ENCODE peak calls at places on chromosomes 12 and 14, in eight cellular contexts. One of them, this sample, is unnamed.

GRCh38 chr12:113296557-113297213 is 38.2 kb downstream of the SLC8B1 start:
- DNase-seq in GM23338: no peak
- DNase-seq in transverse colon: no peak
- DNase-seq in neural crest cell: no peak
- DNase-seq in lower leg skin: no peak
- DNase-seq in tibial nerve: no peak
- DNase-seq in endothelial cell: no peak
- DNase-seq in foreskin fibroblast: no peak
- DNase-seq in this sample: no peak

GRCh38 chr12:16006752-16007151 is 95.6 kb downstream of the DERA start:
- DNase-seq in GM23338: no peak
- DNase-seq in transverse colon: no peak
- DNase-seq in neural crest cell: no peak
- DNase-seq in lower leg skin: no peak
- DNase-seq in tibial nerve: no peak
- DNase-seq in endothelial cell: no peak
- DNase-seq in foreskin fibroblast: no peak
- DNase-seq in this sample: no peak

GRCh38 chr14:31208546-31209424 is 1.2 kb upstream of the HECTD1 start:
- DNase-seq in GM23338: no peak
- DNase-seq in transverse colon: peak; percentile 11
- DNase-seq in neural crest cell: no peak
- DNase-seq in lower leg skin: no peak
- DNase-seq in tibial nerve: no peak
- DNase-seq in endothelial cell: no peak
- DNase-seq in foreskin fibroblast: no peak
- DNase-seq in this sample: no peak

GRCh38 chr14:42057176-42057575 is 450.5 kb downstream of the LRFN5 start:
- DNase-seq in GM23338: no peak
- DNase-seq in transverse colon: no peak
- DNase-seq in neural crest cell: no peak
- DNase-seq in lower leg skin: no peak
- DNase-seq in tibial nerve: no peak
- DNase-seq in endothelial cell: no peak
- DNase-seq in foreskin fibroblast: peak; percentile 4
- DNase-seq in this sample: no peak

GRCh38 chr12:115817399-115817798 is 460.1 kb downstream of the MED13L start:
- DNase-seq in GM23338: no peak
- DNase-seq in transverse colon: no peak
- DNase-seq in neural crest cell: no peak
- DNase-seq in lower leg skin: no peak
- DNase-seq in tibial nerve: no peak
- DNase-seq in endothelial cell: no peak
- DNase-seq in foreskin fibroblast: peak; percentile 26
- DNase-seq in this sample: no peak

GRCh38 chr12:25992026-25992782 is 33.7 kb downstream of the RASSF8 start:
- DNase-seq in GM23338: no peak
- DNase-seq in transverse colon: no peak
- DNase-seq in neural crest cell: no peak
- DNase-seq in lower leg skin: no peak
- DNase-seq in tibial nerve: no peak
- DNase-seq in endothelial cell: no peak
- DNase-seq in foreskin fibroblast: no peak
- DNase-seq in this sample: no peak

GRCh38 chr14:71243697-71244096 is 336.4 kb downstream of the PCNX1 start:
- DNase-seq in GM23338: no peak
- DNase-seq in transverse colon: no peak
- DNase-seq in neural crest cell: no peak
- DNase-seq in lower leg skin: no peak
- DNase-seq in tibial nerve: no peak
- DNase-seq in endothelial cell: no peak
- DNase-seq in foreskin fibroblast: peak; percentile 71
- DNase-seq in this sample: no peak

GRCh38 chr12:79933580-79934264 is 1.2 kb downstream of the PPP1R12A start:
- DNase-seq in GM23338: no peak
- DNase-seq in transverse colon: peak; percentile 11
- DNase-seq in neural crest cell: no peak
- DNase-seq in lower leg skin: no peak
- DNase-seq in tibial nerve: peak; percentile 17
- DNase-seq in endothelial cell: peak; percentile 8
- DNase-seq in foreskin fibroblast: peak; percentile 25
- DNase-seq in this sample: no peak

GRCh38 chr14:98345186-98345585 is 926.8 kb downstream of the BCL11B start:
- DNase-seq in GM23338: no peak
- DNase-seq in transverse colon: no peak
- DNase-seq in neural crest cell: no peak
- DNase-seq in lower leg skin: no peak
- DNase-seq in tibial nerve: no peak
- DNase-seq in endothelial cell: no peak
- DNase-seq in foreskin fibroblast: no peak
- DNase-seq in this sample: no peak

GRCh38 chr14:65879218-65880009 is 466.9 kb downstream of the FUT8 start:
- DNase-seq in GM23338: no peak
- DNase-seq in transverse colon: no peak
- DNase-seq in neural crest cell: no peak
- DNase-seq in lower leg skin: no peak
- DNase-seq in tibial nerve: no peak
- DNase-seq in endothelial cell: no peak
- DNase-seq in foreskin fibroblast: peak; percentile 64
- DNase-seq in this sample: no peak

GRCh38 chr14:29911815-29912214 is 15.8 kb downstream of the PRKD1 start:
- DNase-seq in GM23338: no peak
- DNase-seq in transverse colon: no peak
- DNase-seq in neural crest cell: no peak
- DNase-seq in lower leg skin: no peak
- DNase-seq in tibial nerve: no peak
- DNase-seq in endothelial cell: no peak
- DNase-seq in foreskin fibroblast: no peak
- DNase-seq in this sample: no peak

GRCh38 chr14:32986791-32987545 is 48.3 kb downstream of the NPAS3 start:
- DNase-seq in GM23338: peak; percentile 26
- DNase-seq in transverse colon: no peak
- DNase-seq in neural crest cell: peak; percentile 53
- DNase-seq in lower leg skin: no peak
- DNase-seq in tibial nerve: no peak
- DNase-seq in endothelial cell: no peak
- DNase-seq in foreskin fibroblast: peak; percentile 11
- DNase-seq in this sample: no peak

GRCh38 chr12:89674326-89674942 is 34.2 kb downstream of the ATP2B1 start:
- DNase-seq in GM23338: no peak
- DNase-seq in transverse colon: no peak
- DNase-seq in neural crest cell: no peak
- DNase-seq in lower leg skin: no peak
- DNase-seq in tibial nerve: no peak
- DNase-seq in endothelial cell: no peak
- DNase-seq in foreskin fibroblast: no peak
- DNase-seq in this sample: no peak

GRCh38 chr12:4089147-4089606 is 184.4 kb upstream of the CCND2 start:
- DNase-seq in GM23338: peak; percentile 53
- DNase-seq in transverse colon: no peak
- DNase-seq in neural crest cell: no peak
- DNase-seq in lower leg skin: no peak
- DNase-seq in tibial nerve: no peak
- DNase-seq in endothelial cell: no peak
- DNase-seq in foreskin fibroblast: peak; percentile 7
- DNase-seq in this sample: no peak

GRCh38 chr12:50452795-50453194 is 52.0 kb upstream of the DIP2B start:
- DNase-seq in GM23338: no peak
- DNase-seq in transverse colon: no peak
- DNase-seq in neural crest cell: no peak
- DNase-seq in lower leg skin: no peak
- DNase-seq in tibial nerve: no peak
- DNase-seq in endothelial cell: no peak
- DNase-seq in foreskin fibroblast: no peak
- DNase-seq in this sample: no peak

GRCh38 chr14:73865536-73866113 is 14.0 kb downstream of the PTGR2 start:
- DNase-seq in GM23338: no peak
- DNase-seq in transverse colon: no peak
- DNase-seq in neural crest cell: no peak
- DNase-seq in lower leg skin: no peak
- DNase-seq in tibial nerve: no peak
- DNase-seq in endothelial cell: no peak
- DNase-seq in foreskin fibroblast: no peak
- DNase-seq in this sample: no peak

GRCh38 chr14:28744126-28744525 is 22.5 kb upstream of the FOXG1 start:
- DNase-seq in GM23338: no peak
- DNase-seq in transverse colon: no peak
- DNase-seq in neural crest cell: no peak
- DNase-seq in lower leg skin: no peak
- DNase-seq in tibial nerve: no peak
- DNase-seq in endothelial cell: no peak
- DNase-seq in foreskin fibroblast: no peak
- DNase-seq in this sample: no peak

GRCh38 chr14:80475074-80475473 is 263.8 kb upstream of the DIO2 start:
- DNase-seq in GM23338: no peak
- DNase-seq in transverse colon: no peak
- DNase-seq in neural crest cell: no peak
- DNase-seq in lower leg skin: no peak
- DNase-seq in tibial nerve: no peak
- DNase-seq in endothelial cell: no peak
- DNase-seq in foreskin fibroblast: peak; percentile 59
- DNase-seq in this sample: no peak

DNA sequence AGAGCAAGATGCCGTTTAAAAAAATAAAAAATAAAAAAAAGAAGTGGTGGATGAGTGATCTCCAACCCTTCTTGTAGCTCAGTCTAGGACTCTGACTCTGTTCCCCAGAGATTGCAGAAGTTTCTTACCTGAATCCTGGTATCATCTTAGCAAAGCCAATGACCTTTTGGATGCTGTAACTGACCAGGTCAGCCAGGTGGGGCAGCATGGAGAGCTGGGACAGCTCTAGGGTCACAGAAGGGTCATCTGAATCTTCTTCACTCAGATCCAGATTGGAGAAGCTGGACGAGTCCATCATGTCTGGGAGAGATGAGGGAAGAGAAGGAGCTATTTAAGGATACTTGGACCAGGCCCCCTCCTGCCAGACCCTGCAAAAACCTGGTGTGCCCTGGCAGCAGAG is 35.8 kb upstream of the HDAC7 start:
- DNase-seq in GM23338: peak; percentile 35
- DNase-seq in transverse colon: no peak
- DNase-seq in neural crest cell: no peak
- DNase-seq in lower leg skin: no peak
- DNase-seq in tibial nerve: no peak
- DNase-seq in endothelial cell: no peak
- DNase-seq in foreskin fibroblast: no peak
- DNase-seq in this sample: no peak
- TF ChIP-seq CTCF in GM23338: peak; percentile 39
- TF ChIP-seq CTCF in transverse colon: no peak
- TF ChIP-seq CTCF in neural crest cell: no peak
- TF ChIP-seq CTCF in lower leg skin: no peak
- TF ChIP-seq CTCF in tibial nerve: no peak
- TF ChIP-seq CTCF in endothelial cell: no peak
- TF ChIP-seq CTCF in foreskin fibroblast: no peak
- TF ChIP-seq CTCF in this sample: no peak

DNA sequence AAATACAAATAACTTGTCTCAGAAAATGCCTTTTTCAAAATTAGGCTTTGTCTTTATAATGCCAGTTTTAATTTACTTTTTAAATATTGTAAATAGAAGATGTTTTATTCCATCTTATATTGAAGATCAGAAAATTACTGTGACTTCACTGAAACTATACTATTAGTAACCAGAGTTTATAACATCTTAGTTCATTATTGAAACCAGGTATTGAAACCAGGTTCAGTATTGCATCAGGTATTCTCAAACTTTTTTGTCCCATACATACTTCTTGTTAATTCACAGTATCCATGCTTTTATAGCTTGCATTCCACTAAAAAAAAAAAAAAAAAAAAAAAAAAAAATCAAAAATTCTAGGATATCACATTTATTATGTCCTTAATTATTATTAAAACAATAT is 227.5 kb downstream of the GXYLT1 start:
- DNase-seq in GM23338: no peak
- DNase-seq in transverse colon: no peak
- DNase-seq in neural crest cell: no peak
- DNase-seq in lower leg skin: no peak
- DNase-seq in tibial nerve: no peak
- DNase-seq in endothelial cell: no peak
- DNase-seq in foreskin fibroblast: no peak
- DNase-seq in this sample: no peak
- TF ChIP-seq CTCF in GM23338: no peak
- TF ChIP-seq CTCF in transverse colon: no peak
- TF ChIP-seq CTCF in neural crest cell: no peak
- TF ChIP-seq CTCF in lower leg skin: no peak
- TF ChIP-seq CTCF in tibial nerve: no peak
- TF ChIP-seq CTCF in endothelial cell: no peak
- TF ChIP-seq CTCF in foreskin fibroblast: no peak
- TF ChIP-seq CTCF in this sample: no peak

DNA sequence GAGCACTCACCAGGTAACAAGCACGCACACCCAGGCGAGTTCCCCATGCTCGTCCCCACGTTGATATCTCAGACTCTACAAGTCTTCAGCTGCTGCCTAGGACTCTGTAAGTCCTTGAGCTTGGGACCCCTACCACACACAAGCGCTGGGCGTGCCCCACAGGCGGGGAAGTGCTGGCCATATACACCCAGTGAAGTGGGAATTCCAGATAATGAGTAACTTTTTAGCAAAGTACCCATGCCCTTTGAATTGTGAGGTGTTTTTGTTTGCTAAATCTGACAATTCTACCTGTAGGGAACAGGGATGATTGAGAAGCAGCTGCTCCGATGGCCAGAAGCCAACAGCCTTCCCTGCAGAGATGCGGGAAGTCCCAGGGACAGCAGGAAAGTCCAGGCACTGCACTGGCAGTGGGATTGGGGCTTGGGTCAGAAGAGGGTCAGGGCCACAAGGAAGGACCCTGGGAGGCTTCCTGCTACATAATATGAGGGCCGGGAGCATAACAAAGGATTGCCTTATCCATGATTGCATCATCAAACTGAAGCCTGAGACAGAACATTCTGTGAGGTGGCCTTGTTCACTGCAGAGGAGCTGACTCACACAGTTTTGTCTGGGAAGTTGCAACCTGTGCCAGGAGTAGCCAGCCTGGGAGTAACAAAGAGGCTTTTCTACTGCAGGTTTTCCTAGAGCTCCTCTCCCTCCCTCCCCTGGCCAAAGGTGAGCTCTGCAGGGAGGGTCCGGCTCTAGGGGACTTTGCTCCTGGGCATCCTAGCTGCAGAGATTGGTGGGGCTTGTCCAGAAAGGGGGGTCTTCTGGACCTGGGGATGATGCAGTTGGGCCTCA is 13.2 kb upstream of the SERPINA3 start:
- DNase-seq in GM23338: peak; percentile 24
- DNase-seq in transverse colon: peak; percentile 76
- DNase-seq in neural crest cell: peak; percentile 16
- DNase-seq in lower leg skin: peak; percentile 82
- DNase-seq in tibial nerve: peak; percentile 79
- DNase-seq in endothelial cell: no peak
- DNase-seq in foreskin fibroblast: peak; percentile 94
- DNase-seq in this sample: no peak
- TF ChIP-seq CTCF in GM23338: no peak
- TF ChIP-seq CTCF in transverse colon: no peak
- TF ChIP-seq CTCF in neural crest cell: no peak
- TF ChIP-seq CTCF in lower leg skin: no peak
- TF ChIP-seq CTCF in tibial nerve: peak; percentile 45
- TF ChIP-seq CTCF in endothelial cell: no peak
- TF ChIP-seq CTCF in foreskin fibroblast: no peak
- TF ChIP-seq CTCF in this sample: no peak

GRCh38 chr14:78029471-78030372 is 140.5 kb upstream of the NRXN3 start:
- DNase-seq in GM23338: peak; percentile 75
- DNase-seq in transverse colon: no peak
- DNase-seq in neural crest cell: no peak
- DNase-seq in lower leg skin: no peak
- DNase-seq in tibial nerve: no peak
- DNase-seq in endothelial cell: no peak
- DNase-seq in foreskin fibroblast: no peak
- DNase-seq in this sample: no peak
- TF ChIP-seq CTCF in GM23338: no peak
- TF ChIP-seq CTCF in transverse colon: no peak
- TF ChIP-seq CTCF in neural crest cell: peak; percentile 26
- TF ChIP-seq CTCF in lower leg skin: no peak
- TF ChIP-seq CTCF in tibial nerve: no peak
- TF ChIP-seq CTCF in endothelial cell: no peak
- TF ChIP-seq CTCF in foreskin fibroblast: peak; percentile 11
- TF ChIP-seq CTCF in this sample: no peak

This sample was measured in glutamatergic neuron.